ENCODE peak calls at places on chromosomes 12 and 14, in five cellular contexts. F is HepG2, X is SK-N-SH, D is K562, W is H1. A is an unnamed sample. For H3K4me1, the result is how much of the 10 kb centered on the place peaks cover.

GRCh38 chr12:124213606-124214347 is 81.1 kb upstream of the RFLNA start:
- DNase-seq in F (no peak), X (no peak), D (no peak), W (no peak), A (no peak)

GRCh38 chr12:106760184-106760531 is 14.3 kb upstream of the RIC8B start:
- DNase-seq in F (no peak), X (no peak), D (no peak), W (no peak), A (peak)

GRCh38 chr12:94813314-94813713 is 163.0 kb upstream of the TMCC3 start:
- DNase-seq in F (no peak), X (no peak), D (no peak), W (no peak), A (no peak)

GRCh38 chr12:536751-537150 is 77.0 kb downstream of the B4GALNT3 start:
- DNase-seq in F (no peak), X (no peak), D (no peak), W (no peak), A (no peak)

GRCh38 chr14:29822430-29822709 is 105.3 kb downstream of the PRKD1 start:
- DNase-seq in F (no peak), X (no peak), D (no peak), W (no peak), A (no peak)

GRCh38 chr14:53384536-53384935 is 231.4 kb upstream of the DDHD1 start:
- DNase-seq in F (no peak), X (no peak), D (no peak), W (no peak), A (no peak)

GRCh38 chr12:49537709-49538601 is 875 bp upstream of the KCNH3 start:
- DNase-seq in F (no peak), X (peak), D (peak), W (no peak), A (no peak)

GRCh38 chr12:122423258-122424165 is 1.0 kb upstream of the CLIP1 start:
- DNase-seq in F (peak), X (peak), D (no peak), W (peak), A (no peak)

GRCh38 chr14:69090187-69090789 is 62.6 kb downstream of the DCAF5 start:
- DNase-seq in F (peak), X (peak), D (peak), W (no peak), A (no peak)

GRCh38 chr12:112096667-112097066 is 11.9 kb downstream of the NAA25 start:
- DNase-seq in F (no peak), X (no peak), D (no peak), W (no peak), A (no peak)

GRCh38 chr12:48767521-48767920 is 21.4 kb downstream of the ADCY6 start:
- DNase-seq in F (no peak), X (no peak), D (no peak), W (no peak), A (no peak)

GRCh38 chr14:30974628-30975027 is 50.8 kb upstream of the AP4S1 start:
- DNase-seq in F (no peak), X (no peak), D (no peak), W (no peak), A (no peak)

GRCh38 chr12:2765608-2766007 is 29.2 kb upstream of the FKBP4 start:
- DNase-seq in F (no peak), X (no peak), D (no peak), W (no peak), A (no peak)

GRCh38 chr12:124683330-124683662 is 115.9 kb upstream of the NCOR2 start:
- DNase-seq in F (peak), X (no peak), D (no peak), W (no peak), A (no peak)

GRCh38 chr14:37034410-37035285 is 137.8 kb downstream of the SLC25A21 start:
- DNase-seq in F (no peak), X (no peak), D (no peak), W (no peak), A (no peak)
- TF ChIP-seq GABPA in F (no peak), X (no peak), D (no peak), W (no peak), A (no peak)

DNA sequence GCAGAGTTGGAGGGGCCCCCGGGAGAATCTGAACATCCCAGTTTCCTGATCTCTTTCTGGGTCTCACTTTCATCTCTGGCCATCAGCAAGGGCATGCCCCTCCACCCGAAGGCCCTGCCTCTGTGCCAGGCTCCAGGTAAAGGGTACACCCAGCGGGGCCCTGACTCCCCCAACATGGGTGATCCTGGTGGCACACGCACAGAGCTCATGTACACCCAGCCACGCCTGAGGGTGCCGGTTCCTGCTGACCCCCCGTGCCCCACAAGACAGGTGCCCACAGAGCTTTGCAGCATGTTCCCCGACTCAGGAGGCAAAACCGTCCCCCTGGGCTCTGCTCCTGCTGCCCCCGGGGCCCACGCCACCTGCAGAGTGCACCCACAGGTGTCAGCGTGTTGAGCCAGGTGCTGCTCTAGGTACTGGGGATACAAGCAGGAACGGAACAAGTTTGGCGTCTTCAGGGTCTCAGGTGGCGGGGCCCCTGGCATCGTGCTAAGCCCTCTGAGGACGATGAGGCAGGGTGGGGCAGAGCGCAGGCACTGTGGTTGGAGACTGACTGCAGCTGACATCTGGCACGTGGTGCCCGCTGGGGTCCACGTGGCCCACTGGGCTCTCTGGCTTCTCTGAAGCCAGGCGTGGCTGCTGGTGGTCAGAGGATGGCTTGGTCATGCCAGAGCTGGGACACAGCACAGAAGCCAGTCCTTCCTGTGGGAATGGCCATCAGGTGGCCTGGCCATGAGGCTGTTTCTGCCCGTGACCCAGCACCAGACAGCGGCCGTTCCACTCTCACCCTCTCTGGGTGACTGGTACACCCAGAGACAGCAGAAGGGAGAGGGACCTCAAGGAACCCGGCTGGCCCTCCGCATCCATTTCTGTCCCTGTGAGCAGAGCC is 13.8 kb downstream of the BAG5 start:
- DNase-seq in F (no peak), X (peak), D (no peak), W (no peak), A (no peak)
- H3K4me1 ChIP-seq in F (under half), X (under half), D (under half), W (under half), A (under half)

DNA sequence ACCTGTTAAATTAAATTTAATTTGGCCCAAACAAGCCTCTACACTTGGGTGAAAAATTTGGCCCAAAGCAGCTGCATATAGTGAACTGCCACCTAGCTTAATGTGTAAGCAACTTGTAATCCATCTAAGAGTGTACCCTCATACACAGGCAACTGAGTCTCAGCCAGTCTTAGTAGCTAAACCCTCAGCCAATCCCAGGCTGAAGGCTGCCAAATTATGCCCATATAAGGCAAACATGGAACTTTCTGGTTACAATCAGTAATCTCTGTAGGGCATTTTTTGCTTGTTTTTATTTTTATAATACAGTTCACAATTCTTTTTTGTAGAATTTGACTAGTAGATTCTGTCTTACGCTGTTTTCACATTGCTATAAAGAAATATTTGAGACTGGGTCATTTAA is 958.7 kb downstream of the FSCB start:
- DNase-seq in F (no peak), X (no peak), D (no peak), W (no peak), A (no peak)
- TF ChIP-seq GABPA in F (no peak), X (no peak), D (no peak), W (no peak), A (no peak)

GRCh38 chr14:103728141-103728540 is 12.5 kb downstream of the ZFYVE21 start:
- DNase-seq in F (no peak), X (no peak), D (no peak), W (no peak), A (no peak)
- H3K4me1 ChIP-seq in F (under half), X (under half), D (under half), W (under half), A (under half)

GRCh38 chr12:72133497-72134055 is 138.6 kb upstream of the TRHDE start:
- DNase-seq in F (no peak), X (no peak), D (no peak), W (no peak), A (no peak)
- TF ChIP-seq GABPA in F (no peak), X (no peak), D (no peak), W (no peak), A (no peak)

GRCh38 chr12:26471560-26471959 is 276.2 kb downstream of the SSPN start:
- DNase-seq in F (no peak), X (no peak), D (no peak), W (no peak), A (peak)
- H3K4me1 ChIP-seq in F (under half), X (under half), D (under half), W (under half), A (under half)

GRCh38 chr14:95321201-95321600 is 1.5 kb upstream of the CLMN start:
- DNase-seq in F (no peak), X (no peak), D (no peak), W (no peak), A (no peak)

GRCh38 chr14:95323361-95323760 is 3.7 kb upstream of the CLMN start:
- DNase-seq in F (no peak), X (no peak), D (no peak), W (no peak), A (no peak)

GRCh38 chr14:95321693-95322455 is 2.2 kb upstream of the CLMN start:
- DNase-seq in F (no peak), X (no peak), D (no peak), W (no peak), A (no peak)

GRCh38 chr14:95323917-95324316 is 4.2 kb upstream of the CLMN start:
- DNase-seq in F (no peak), X (no peak), D (no peak), W (no peak), A (no peak)

DNA sequence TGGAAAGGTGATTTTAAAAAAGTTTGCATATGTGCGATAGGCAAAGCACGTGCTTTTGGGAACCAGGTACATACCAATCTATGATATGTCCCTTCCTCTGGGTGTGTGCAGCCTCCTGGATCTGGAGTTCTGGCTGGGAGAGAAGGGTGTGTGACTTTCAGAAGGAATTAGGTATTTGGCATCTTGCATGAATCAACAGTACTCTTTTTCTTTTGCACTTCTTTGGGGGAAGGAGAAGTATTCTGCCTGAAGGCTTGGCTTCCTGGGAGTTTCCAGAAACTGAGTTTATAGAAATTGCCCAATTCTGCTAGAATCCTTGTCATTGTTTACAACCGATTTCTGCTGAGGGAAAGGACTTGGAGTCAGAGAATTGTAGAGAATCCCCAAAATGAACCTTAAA is 2.9 kb upstream of the CLMN start:
- DNase-seq in F (no peak), X (no peak), D (no peak), W (no peak), A (no peak)
- TF ChIP-seq GABPA in F (no peak), X (no peak), D (no peak), W (no peak), A (no peak)

GRCh38 chr12:65945457-65945856 is 121.2 kb downstream of the HMGA2 start:
- DNase-seq in F (no peak), X (no peak), D (no peak), W (no peak), A (no peak)
- H3K4me1 ChIP-seq in F (half or more), X (under half), D (under half), W (under half), A (under half)